ENCODE peak calls at places on chromosomes 16 and 17, in nine cellular contexts. O is A549, K is HCT116, A is cardiac muscle cell, U is prostate gland, W is mucosa of descending colon, G is heart right ventricle, H is ascending aorta, L is fibroblast of lung. D is an unnamed sample.

GRCh38 chr16:1778200-1779179 is 3.9 kb downstream of the SPSB3 start:
- DNase-seq in O (no peak), K (no peak), A (no peak), U (no peak), W (peak; percentile 34), G (no peak), H (no peak), L (no peak), D (no peak)

GRCh38 chr17:57553525-57553924 is 191.6 kb downstream of the CCDC182 start:
- DNase-seq in O (no peak), K (no peak), A (peak; percentile 83), U (no peak), W (no peak), G (no peak), H (no peak), L (peak; percentile 87), D (no peak)

GRCh38 chr16:87570938-87571867 is 31.1 kb upstream of the JPH3 start:
- DNase-seq in O (peak; percentile 84), K (peak; percentile 42), A (peak; percentile 75), U (peak; percentile 52), W (peak; percentile 56), G (peak; percentile 40), H (peak; percentile 86), L (peak; percentile 88), D (peak; percentile 80)

GRCh38 chr17:80063815-80064585 is 27.6 kb downstream of the CCDC40 start:
- DNase-seq in O (peak; percentile 93), K (peak; percentile 24), A (peak; percentile 76), U (peak; percentile 23), W (peak; percentile 58), G (no peak), H (peak; percentile 81), L (peak; percentile 80), D (no peak)

GRCh38 chr16:71687853-71688252 is 36.6 kb downstream of the PHLPP2 start:
- DNase-seq in O (no peak), K (no peak), A (no peak), U (no peak), W (no peak), G (no peak), H (no peak), L (no peak), D (no peak)

GRCh38 chr17:74566132-74566753 is 1.1 kb downstream of the CD300H start:
- DNase-seq in O (peak; percentile 51), K (peak; percentile 57), A (peak; percentile 67), U (no peak), W (peak; percentile 52), G (no peak), H (no peak), L (peak; percentile 34), D (no peak)

GRCh38 chr17:9684955-9685621 is 39.8 kb downstream of the USP43 start:
- DNase-seq in O (no peak), K (no peak), A (no peak), U (peak; percentile 80), W (no peak), G (no peak), H (no peak), L (peak; percentile 47), D (no peak)

GRCh38 chr17:35245196-35245486 is 2.3 kb downstream of the SLFN5 start:
- DNase-seq in O (peak; percentile 63), K (peak; percentile 68), A (peak; percentile 91), U (no peak), W (no peak), G (no peak), H (no peak), L (peak; percentile 91), D (no peak)

GRCh38 chr17:82246365-82247174 is 17.7 kb downstream of the SLC16A3 start:
- DNase-seq in O (peak; percentile 92), K (no peak), A (peak; percentile 51), U (no peak), W (no peak), G (no peak), H (no peak), L (peak; percentile 75), D (no peak)

GRCh38 chr17:16419929-16420271 is 4.5 kb downstream of the TRPV2 start:
- DNase-seq in O (no peak), K (no peak), A (peak; percentile 67), U (no peak), W (no peak), G (no peak), H (no peak), L (peak; percentile 90), D (no peak)

GRCh38 chr16:72502654-72503005 is 330.7 kb upstream of the PMFBP1 start:
- DNase-seq in O (no peak), K (no peak), A (no peak), U (no peak), W (no peak), G (no peak), H (no peak), L (no peak), D (no peak)

GRCh38 chr16:5509336-5509735 is 411.7 kb upstream of the EEF2KMT start:
- DNase-seq in O (no peak), K (no peak), A (no peak), U (no peak), W (no peak), G (no peak), H (no peak), L (no peak), D (no peak)

GRCh38 chr16:85306071-85306792 is 194.0 kb upstream of the CIBAR2 start:
- DNase-seq in O (no peak), K (peak; percentile 65), A (peak; percentile 92), U (peak; percentile 43), W (peak; percentile 86), G (peak; percentile 87), H (peak; percentile 96), L (peak; percentile 72), D (peak; percentile 82)

GRCh38 chr16:68255712-68256111 is 8.6 kb upstream of the SLC7A6 start:
- DNase-seq in O (no peak), K (no peak), A (no peak), U (no peak), W (no peak), G (no peak), H (no peak), L (no peak), D (no peak)

GRCh38 chr17:61143026-61143425 is 256.6 kb upstream of the TBX2 start:
- DNase-seq in O (no peak), K (no peak), A (no peak), U (no peak), W (no peak), G (no peak), H (no peak), L (no peak), D (no peak)

GRCh38 chr16:30699615-30700099 is 686 bp downstream of the SRCAP start:
- DNase-seq in O (no peak), K (no peak), A (no peak), U (no peak), W (no peak), G (no peak), H (no peak), L (no peak), D (no peak)

GRCh38 chr16:24851700-24852099 is 5.9 kb downstream of the SLC5A11 start:
- DNase-seq in O (no peak), K (no peak), A (peak; percentile 9), U (no peak), W (no peak), G (no peak), H (no peak), L (peak; percentile 75), D (no peak)

DNA sequence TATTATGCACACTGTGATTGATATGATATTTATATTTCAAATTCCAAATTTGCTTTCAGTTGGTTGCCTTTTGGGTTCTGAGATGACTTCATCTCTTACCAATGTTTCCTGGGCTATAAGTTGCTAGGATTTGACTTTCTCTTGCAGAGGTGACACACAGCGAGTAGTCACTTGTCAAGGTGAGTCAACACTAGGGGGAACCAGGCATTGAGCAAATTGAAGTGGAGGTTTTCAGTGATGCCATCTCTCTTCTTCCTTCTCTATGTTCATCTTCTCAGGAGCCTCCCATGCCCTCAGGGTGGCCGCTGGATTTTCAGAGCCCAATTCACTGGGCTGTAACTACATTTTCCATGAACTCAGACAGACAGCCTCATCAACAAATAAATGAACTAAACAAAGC is 6.0 kb upstream of the CPD start:
- DNase-seq in O (peak; percentile 65), K (peak; percentile 29), A (no peak), U (no peak), W (no peak), G (no peak), H (no peak), L (peak; percentile 48), D (peak; percentile 34)
- TF ChIP-seq CTCF in O (peak; percentile 13), K (peak; percentile 35), A (no peak), U (no peak), W (no peak), G (no peak), H (no peak), L (no peak), D (peak; percentile 37)

GRCh38 chr16:11670171-11671131 is 2.2 kb downstream of the SNN start:
- DNase-seq in O (no peak), K (no peak), A (no peak), U (no peak), W (peak; percentile 44), G (no peak), H (no peak), L (no peak), D (no peak)
- H3K4me1 ChIP-seq in O (peaks cover 52% of the 10 kb centered on the region), K (peaks cover 32% of the 10 kb centered on the region), A (no peaks in the 10 kb centered on the region), U (peaks cover 36% of the 10 kb centered on the region), W (peaks cover 17% of the 10 kb centered on the region), G (peaks cover 52% of the 10 kb centered on the region), H (peaks cover 15% of the 10 kb centered on the region), L (peaks cover 7% of the 10 kb centered on the region), D (peaks cover 6% of the 10 kb centered on the region)

GRCh38 chr16:3017806-3018506 is at the start of gene CLDN6:
- DNase-seq in O (no peak), K (no peak), A (no peak), U (no peak), W (peak; percentile 62), G (no peak), H (no peak), L (no peak), D (no peak)
- TF ChIP-seq CTCF in O (no peak), K (peak; percentile 56), A (peak; percentile 29), U (no peak), W (no peak), G (peak; percentile 18), H (no peak), L (peak; percentile 23), D (no peak)

GRCh38 chr17:2710804-2711607 is 558 bp downstream of the CLUH start:
- DNase-seq in O (no peak), K (no peak), A (no peak), U (no peak), W (peak; percentile 64), G (no peak), H (no peak), L (no peak), D (peak; percentile 67)
- H3K4me1 ChIP-seq in O (peaks cover 49% of the 10 kb centered on the region), K (peaks cover 26% of the 10 kb centered on the region), A (peaks cover 34% of the 10 kb centered on the region), U (peaks cover 24% of the 10 kb centered on the region), W (peaks cover 44% of the 10 kb centered on the region), G (peaks cover 41% of the 10 kb centered on the region), H (peaks cover 24% of the 10 kb centered on the region), L (peaks cover 11% of the 10 kb centered on the region), D (peaks cover 17% of the 10 kb centered on the region)

DNA sequence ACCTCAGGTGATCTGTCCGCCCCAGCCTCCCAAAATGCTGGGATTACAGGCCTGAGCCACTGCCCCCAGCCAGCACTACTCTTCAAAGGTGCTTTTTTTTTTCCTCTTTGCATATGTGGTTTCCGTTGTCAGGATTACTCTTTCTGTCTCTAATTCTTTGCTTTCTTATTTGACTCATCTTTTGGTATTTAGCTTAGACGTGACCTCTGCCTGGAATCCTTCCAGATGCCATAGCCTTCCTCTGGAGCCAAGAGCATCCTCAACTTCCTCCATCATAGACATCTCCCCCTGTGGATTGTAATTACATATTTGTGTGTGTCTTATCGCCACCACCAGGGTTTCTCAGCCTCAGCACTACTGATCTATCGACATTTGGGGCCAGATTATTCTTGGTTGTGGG is 84.4 kb upstream of the XYLT1 start:
- DNase-seq in O (no peak), K (no peak), A (no peak), U (no peak), W (no peak), G (no peak), H (no peak), L (peak; percentile 95), D (no peak)
- TF ChIP-seq CTCF in O (no peak), K (no peak), A (no peak), U (no peak), W (no peak), G (no peak), H (no peak), L (no peak), D (no peak)

D was measured in Caco-2.